ENCODE peak calls at places on chromosomes 16 and 17, in nine cellular contexts. One of them, this sample, is unnamed.

GRCh38 chr16:69057400-69058378 is 47.8 kb upstream of the HAS3 start:
- DNase-seq in ovary: no peak
- DNase-seq in uterus: peak
- DNase-seq in heart left ventricle: no peak
- DNase-seq in sigmoid colon: peak
- DNase-seq in adrenal gland: peak
- DNase-seq in tibial nerve: no peak
- DNase-seq in right lobe of liver: peak
- DNase-seq in IMR-90: peak
- DNase-seq in this sample: no peak

GRCh38 chr16:70482624-70483023 is 28.2 kb downstream of the FCSK start:
- DNase-seq in ovary: no peak
- DNase-seq in uterus: no peak
- DNase-seq in heart left ventricle: no peak
- DNase-seq in sigmoid colon: no peak
- DNase-seq in adrenal gland: no peak
- DNase-seq in tibial nerve: no peak
- DNase-seq in right lobe of liver: no peak
- DNase-seq in IMR-90: peak
- DNase-seq in this sample: no peak

GRCh38 chr16:67459066-67459857 is 21.7 kb downstream of the ATP6V0D1 start:
- DNase-seq in ovary: no peak
- DNase-seq in uterus: no peak
- DNase-seq in heart left ventricle: no peak
- DNase-seq in sigmoid colon: no peak
- DNase-seq in adrenal gland: peak
- DNase-seq in tibial nerve: no peak
- DNase-seq in right lobe of liver: no peak
- DNase-seq in IMR-90: no peak
- DNase-seq in this sample: no peak

GRCh38 chr16:30113711-30114333 is 485 bp upstream of the GDPD3 start:
- DNase-seq in ovary: no peak
- DNase-seq in uterus: no peak
- DNase-seq in heart left ventricle: no peak
- DNase-seq in sigmoid colon: no peak
- DNase-seq in adrenal gland: no peak
- DNase-seq in tibial nerve: no peak
- DNase-seq in right lobe of liver: no peak
- DNase-seq in IMR-90: peak
- DNase-seq in this sample: no peak

GRCh38 chr17:83032781-83033180 is 46.6 kb upstream of the METRNL start:
- DNase-seq in ovary: peak
- DNase-seq in uterus: no peak
- DNase-seq in heart left ventricle: no peak
- DNase-seq in sigmoid colon: peak
- DNase-seq in adrenal gland: peak
- DNase-seq in tibial nerve: no peak
- DNase-seq in right lobe of liver: no peak
- DNase-seq in IMR-90: no peak
- DNase-seq in this sample: peak

GRCh38 chr17:17466511-17466910 is 10.3 kb upstream of the MED9 start:
- DNase-seq in ovary: no peak
- DNase-seq in uterus: no peak
- DNase-seq in heart left ventricle: no peak
- DNase-seq in sigmoid colon: no peak
- DNase-seq in adrenal gland: no peak
- DNase-seq in tibial nerve: no peak
- DNase-seq in right lobe of liver: no peak
- DNase-seq in IMR-90: no peak
- DNase-seq in this sample: no peak

GRCh38 chr17:65593092-65593869 is 31.8 kb upstream of the AXIN2 start:
- DNase-seq in ovary: no peak
- DNase-seq in uterus: no peak
- DNase-seq in heart left ventricle: no peak
- DNase-seq in sigmoid colon: no peak
- DNase-seq in adrenal gland: no peak
- DNase-seq in tibial nerve: no peak
- DNase-seq in right lobe of liver: no peak
- DNase-seq in IMR-90: no peak
- DNase-seq in this sample: no peak

GRCh38 chr17:79836952-79837887 is 2.0 kb downstream of the CBX4 start:
- DNase-seq in ovary: peak
- DNase-seq in uterus: no peak
- DNase-seq in heart left ventricle: peak
- DNase-seq in sigmoid colon: peak
- DNase-seq in adrenal gland: peak
- DNase-seq in tibial nerve: no peak
- DNase-seq in right lobe of liver: peak
- DNase-seq in IMR-90: peak
- DNase-seq in this sample: peak

GRCh38 chr16:80691111-80691761 is 113.2 kb downstream of the CDYL2 start:
- DNase-seq in ovary: no peak
- DNase-seq in uterus: no peak
- DNase-seq in heart left ventricle: no peak
- DNase-seq in sigmoid colon: no peak
- DNase-seq in adrenal gland: no peak
- DNase-seq in tibial nerve: no peak
- DNase-seq in right lobe of liver: no peak
- DNase-seq in IMR-90: peak
- DNase-seq in this sample: no peak

GRCh38 chr17:19448341-19449268 is 37.6 kb downstream of the RNF112 start:
- DNase-seq in ovary: no peak
- DNase-seq in uterus: peak
- DNase-seq in heart left ventricle: no peak
- DNase-seq in sigmoid colon: peak
- DNase-seq in adrenal gland: peak
- DNase-seq in tibial nerve: peak
- DNase-seq in right lobe of liver: no peak
- DNase-seq in IMR-90: peak
- DNase-seq in this sample: peak

GRCh38 chr16:49620868-49621239 is 235.1 kb downstream of the ZNF423 start:
- DNase-seq in ovary: peak
- DNase-seq in uterus: peak
- DNase-seq in heart left ventricle: no peak
- DNase-seq in sigmoid colon: no peak
- DNase-seq in adrenal gland: no peak
- DNase-seq in tibial nerve: no peak
- DNase-seq in right lobe of liver: no peak
- DNase-seq in IMR-90: no peak
- DNase-seq in this sample: no peak

GRCh38 chr16:25051446-25052160 is 36.4 kb upstream of the ARHGAP17 start:
- DNase-seq in ovary: no peak
- DNase-seq in uterus: no peak
- DNase-seq in heart left ventricle: no peak
- DNase-seq in sigmoid colon: no peak
- DNase-seq in adrenal gland: no peak
- DNase-seq in tibial nerve: no peak
- DNase-seq in right lobe of liver: no peak
- DNase-seq in IMR-90: peak
- DNase-seq in this sample: no peak

GRCh38 chr16:678858-679807 is 1.1 kb upstream of the STUB1 start:
- DNase-seq in ovary: peak
- DNase-seq in uterus: peak
- DNase-seq in heart left ventricle: peak
- DNase-seq in sigmoid colon: peak
- DNase-seq in adrenal gland: peak
- DNase-seq in tibial nerve: no peak
- DNase-seq in right lobe of liver: peak
- DNase-seq in IMR-90: peak
- DNase-seq in this sample: peak

GRCh38 chr17:63275318-63275967 is 170.7 kb downstream of the CYB561 start:
- DNase-seq in ovary: no peak
- DNase-seq in uterus: no peak
- DNase-seq in heart left ventricle: no peak
- DNase-seq in sigmoid colon: no peak
- DNase-seq in adrenal gland: no peak
- DNase-seq in tibial nerve: no peak
- DNase-seq in right lobe of liver: no peak
- DNase-seq in IMR-90: peak
- DNase-seq in this sample: no peak

GRCh38 chr16:71840052-71840451 is 5.7 kb upstream of the ATXN1L start:
- DNase-seq in ovary: no peak
- DNase-seq in uterus: no peak
- DNase-seq in heart left ventricle: no peak
- DNase-seq in sigmoid colon: no peak
- DNase-seq in adrenal gland: no peak
- DNase-seq in tibial nerve: no peak
- DNase-seq in right lobe of liver: no peak
- DNase-seq in IMR-90: no peak
- DNase-seq in this sample: no peak

DNA sequence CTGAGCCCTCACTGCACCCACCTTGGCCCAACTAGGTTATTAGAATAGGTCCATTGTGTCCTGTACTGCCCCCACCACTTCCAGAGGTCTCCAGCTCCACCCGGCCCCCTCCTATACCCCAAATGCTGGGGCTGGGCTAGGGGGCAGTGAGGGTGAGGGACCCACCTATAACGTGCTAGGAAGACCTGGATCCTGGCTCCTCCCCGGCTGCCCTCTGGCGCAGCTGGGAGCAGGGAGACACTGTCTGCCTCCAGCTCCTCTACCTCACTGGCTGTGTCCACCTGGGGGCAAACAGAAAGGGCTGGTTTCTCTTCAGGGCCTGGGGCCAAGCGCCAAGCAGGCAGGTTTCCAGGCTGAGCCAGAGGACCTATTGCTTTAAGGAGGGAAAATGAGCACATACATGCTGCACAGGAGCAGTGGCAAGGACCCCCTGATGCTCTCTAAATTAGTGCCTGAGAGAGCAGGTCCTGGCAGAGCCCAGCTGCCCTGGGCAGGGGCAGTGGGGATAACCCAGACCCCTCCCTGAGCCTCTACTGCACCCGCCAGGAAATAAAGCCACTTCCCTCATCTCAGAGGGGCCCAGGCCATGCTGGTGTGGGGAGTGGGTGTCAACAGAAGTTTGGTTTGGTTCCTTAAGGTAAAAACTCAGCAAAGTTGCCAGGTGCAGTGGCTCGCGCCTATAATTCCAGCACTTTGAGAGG is 12.2 kb downstream of the TSPOAP1 start:
- DNase-seq in ovary: peak
- DNase-seq in uterus: peak
- DNase-seq in heart left ventricle: peak
- DNase-seq in sigmoid colon: peak
- DNase-seq in adrenal gland: peak
- DNase-seq in tibial nerve: no peak
- DNase-seq in right lobe of liver: peak
- DNase-seq in IMR-90: no peak
- DNase-seq in this sample: peak
- H3K4me3 ChIP-seq in ovary: no peak
- H3K4me3 ChIP-seq in uterus: no peak
- H3K4me3 ChIP-seq in heart left ventricle: no peak
- H3K4me3 ChIP-seq in sigmoid colon: no peak
- H3K4me3 ChIP-seq in adrenal gland: no peak
- H3K4me3 ChIP-seq in tibial nerve: no peak
- H3K4me3 ChIP-seq in right lobe of liver: no peak
- H3K4me3 ChIP-seq in IMR-90: no peak
- H3K4me3 ChIP-seq in this sample: no peak

DNA sequence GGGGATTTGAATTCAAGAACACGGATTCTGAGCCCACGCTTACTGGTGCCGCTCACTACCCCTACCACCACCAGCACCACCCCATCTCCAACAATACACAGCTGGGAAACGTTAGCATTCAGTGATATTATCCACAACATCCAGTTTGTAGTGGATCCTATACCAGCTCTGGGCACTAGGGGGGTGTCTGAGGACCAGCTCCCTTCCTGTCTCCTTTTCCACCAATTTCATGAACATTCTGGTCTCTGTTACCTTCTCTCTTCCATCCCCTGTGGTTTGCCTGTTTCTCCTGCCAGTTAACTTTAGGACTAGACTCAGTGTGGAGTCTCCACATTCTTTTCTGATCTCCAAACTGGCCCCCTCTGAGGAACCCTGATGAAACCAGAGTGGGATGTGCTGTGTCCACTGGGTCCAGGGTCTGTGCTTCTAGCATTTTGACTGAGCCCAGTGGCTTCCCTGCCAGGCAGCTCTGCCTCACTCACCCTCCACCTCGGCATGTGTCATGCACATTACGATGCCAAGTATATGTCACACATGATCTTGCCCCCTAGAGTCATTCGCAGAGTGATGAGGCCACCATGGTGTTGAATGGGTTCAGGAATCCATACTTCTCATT is 187.0 kb upstream of the CDH13 start:
- DNase-seq in ovary: no peak
- DNase-seq in uterus: no peak
- DNase-seq in heart left ventricle: no peak
- DNase-seq in sigmoid colon: no peak
- DNase-seq in adrenal gland: no peak
- DNase-seq in tibial nerve: no peak
- DNase-seq in right lobe of liver: no peak
- DNase-seq in IMR-90: peak
- DNase-seq in this sample: no peak
- TF ChIP-seq CTCF in ovary: no peak
- TF ChIP-seq CTCF in uterus: no peak
- TF ChIP-seq CTCF in heart left ventricle: peak
- TF ChIP-seq CTCF in sigmoid colon: no peak
- TF ChIP-seq CTCF in adrenal gland: no peak
- TF ChIP-seq CTCF in tibial nerve: no peak
- TF ChIP-seq CTCF in right lobe of liver: peak
- TF ChIP-seq CTCF in IMR-90: peak
- TF ChIP-seq CTCF in this sample: no peak

GRCh38 chr17:28750178-28751047 is 6.6 kb downstream of the TRAF4 start:
- DNase-seq in ovary: peak
- DNase-seq in uterus: peak
- DNase-seq in heart left ventricle: peak
- DNase-seq in sigmoid colon: peak
- DNase-seq in adrenal gland: peak
- DNase-seq in tibial nerve: peak
- DNase-seq in right lobe of liver: peak
- DNase-seq in IMR-90: peak
- DNase-seq in this sample: peak
- TF ChIP-seq POLR2A in ovary: no peak
- TF ChIP-seq POLR2A in uterus: no peak
- TF ChIP-seq POLR2A in heart left ventricle: no peak
- TF ChIP-seq POLR2A in sigmoid colon: no peak
- TF ChIP-seq POLR2A in adrenal gland: no peak
- TF ChIP-seq POLR2A in tibial nerve: no peak
- TF ChIP-seq POLR2A in right lobe of liver: no peak
- TF ChIP-seq POLR2A in IMR-90: no peak
- TF ChIP-seq POLR2A in this sample: no peak

DNA sequence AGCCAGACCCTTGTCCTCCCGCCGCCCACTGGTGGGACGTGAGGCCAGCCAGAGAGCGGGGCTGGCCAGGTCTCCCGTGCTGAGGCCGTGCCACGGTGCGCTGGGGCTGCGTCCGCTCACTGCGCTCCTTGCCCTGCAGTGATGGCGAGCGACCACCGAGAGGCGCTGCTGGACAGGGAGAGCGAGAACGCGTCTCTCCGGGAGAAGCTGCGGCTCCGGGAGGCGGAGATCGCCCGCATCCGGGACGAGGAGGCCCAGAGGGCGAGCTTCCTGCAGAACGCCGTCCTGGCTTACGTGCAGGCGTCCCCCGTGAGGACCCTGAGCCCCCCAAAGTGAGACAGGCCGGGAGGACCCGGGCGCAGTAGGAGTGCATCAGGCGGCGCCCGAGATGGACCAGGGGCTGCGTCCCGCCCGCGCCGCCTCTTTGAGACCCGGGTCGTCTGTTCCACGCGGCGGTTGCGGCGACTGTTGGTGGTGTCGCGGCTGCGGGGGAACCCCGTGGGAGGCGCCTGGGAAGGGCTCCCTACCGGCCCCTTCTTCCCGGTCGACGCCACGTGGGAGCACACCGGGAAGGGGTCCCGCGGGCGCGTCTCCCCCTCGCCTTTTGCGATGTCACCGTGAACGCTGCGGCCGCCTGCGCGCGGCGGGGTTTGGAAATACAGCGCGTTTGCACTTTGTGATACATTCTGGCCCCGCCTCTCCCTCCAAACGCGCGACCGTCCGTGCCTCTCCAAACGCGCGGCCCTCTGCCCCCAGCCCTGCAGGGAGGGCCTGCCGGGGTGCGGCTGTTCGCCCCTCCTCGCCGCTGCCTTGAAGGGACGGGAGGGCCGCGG is 792 bp upstream of the RAC3 start:
- DNase-seq in ovary: peak
- DNase-seq in uterus: peak
- DNase-seq in heart left ventricle: peak
- DNase-seq in sigmoid colon: peak
- DNase-seq in adrenal gland: peak
- DNase-seq in tibial nerve: peak
- DNase-seq in right lobe of liver: peak
- DNase-seq in IMR-90: peak
- DNase-seq in this sample: peak
- H3K4me3 ChIP-seq in ovary: peak
- H3K4me3 ChIP-seq in uterus: peak
- H3K4me3 ChIP-seq in heart left ventricle: peak
- H3K4me3 ChIP-seq in sigmoid colon: peak
- H3K4me3 ChIP-seq in adrenal gland: no peak
- H3K4me3 ChIP-seq in tibial nerve: peak
- H3K4me3 ChIP-seq in right lobe of liver: peak
- H3K4me3 ChIP-seq in IMR-90: peak
- H3K4me3 ChIP-seq in this sample: peak

This sample was measured in lower leg skin.